ENCODE peak calls at places on chromosomes 7 and 10, in eight cellular contexts. D, W, T, J, Z, A, V and H are unnamed samples.

GRCh38 chr10:101782811-101783735 is at the start of gene NPM3:
- DNase-seq in W (peak), V (peak), J (peak), D (peak), Z (peak), A (peak), T (peak), H (peak)

GRCh38 chr10:48802611-48803046 is 118.0 kb downstream of the WDFY4 start:
- DNase-seq in A (no peak), D (no peak), V (no peak), W (no peak), Z (no peak), T (peak), J (no peak), H (no peak)

GRCh38 chr7:121003986-121004685 is 15.6 kb downstream of the CPED1 start:
- DNase-seq in D (no peak), J (no peak), Z (no peak), W (no peak), A (no peak), V (no peak), T (no peak), H (no peak)

GRCh38 chr7:37448057-37448636 is 517 bp downstream of the ELMO1 start:
- DNase-seq in Z (peak), W (peak), A (peak), T (no peak), J (no peak), V (peak), D (no peak), H (peak)

GRCh38 chr7:114364151-114364550 is 50.5 kb upstream of the FOXP2 start:
- DNase-seq in J (no peak), A (no peak), D (no peak), T (no peak), W (no peak), V (no peak), Z (no peak), H (no peak)

GRCh38 chr7:96331775-96332174 is 9.9 kb upstream of the SLC25A13 start:
- DNase-seq in D (no peak), Z (no peak), W (no peak), T (no peak), A (no peak), V (no peak), J (no peak), H (no peak)

GRCh38 chr10:1683649-1684048 is 53.7 kb downstream of the ADARB2 start:
- DNase-seq in J (no peak), W (no peak), T (no peak), D (no peak), A (no peak), V (no peak), Z (no peak), H (no peak)

GRCh38 chr10:69362471-69362954 is 54.2 kb downstream of the TACR2 start:
- DNase-seq in T (no peak), Z (no peak), W (peak), V (no peak), D (peak), A (no peak), J (no peak), H (no peak)

GRCh38 chr7:116517626-116518025 is 7.2 kb upstream of the CAV1 start:
- DNase-seq in V (no peak), A (no peak), J (no peak), Z (no peak), D (no peak), T (no peak), W (no peak), H (no peak)

GRCh38 chr10:29590598-29591415 is 44.0 kb downstream of the SVIL start:
- DNase-seq in A (no peak), Z (no peak), T (no peak), W (no peak), J (peak), D (no peak), V (no peak), H (no peak)

GRCh38 chr7:50706469-50706937 is 76.2 kb downstream of the GRB10 start:
- DNase-seq in A (no peak), T (no peak), W (no peak), D (peak), Z (no peak), J (no peak), V (no peak), H (no peak)

GRCh38 chr10:71216751-71217265 is 4.4 kb downstream of the UNC5B start:
- DNase-seq in D (peak), V (no peak), J (no peak), W (no peak), T (no peak), A (no peak), Z (no peak), H (no peak)

GRCh38 chr10:132065491-132066105 is at the start of gene JAKMIP3:
- DNase-seq in W (peak), A (no peak), T (no peak), D (peak), J (no peak), V (no peak), Z (no peak), H (no peak)

GRCh38 chr10:35783305-35783838 is 141.3 kb upstream of the FZD8 start:
- DNase-seq in W (no peak), T (no peak), D (no peak), Z (no peak), V (no peak), J (no peak), A (no peak), H (no peak)

GRCh38 chr7:75056476-75056875 is 17.1 kb downstream of the RCC1L start:
- DNase-seq in J (no peak), D (peak), A (no peak), W (no peak), Z (no peak), V (no peak), T (no peak), H (no peak)

GRCh38 chr7:3028071-3028766 is 15.4 kb downstream of the CARD11 start:
- DNase-seq in J (no peak), D (peak), T (no peak), V (peak), Z (no peak), W (peak), A (no peak), H (no peak)

GRCh38 chr10:73655257-73655989 is 406 bp downstream of the SYNPO2L start:
- DNase-seq in D (peak), Z (no peak), J (peak), T (no peak), W (no peak), V (no peak), A (no peak), H (no peak)

GRCh38 chr7:71454981-71455380 is 323.0 kb downstream of the GALNT17 start:
- DNase-seq in Z (no peak), A (no peak), D (no peak), T (no peak), V (no peak), W (no peak), J (no peak), H (no peak)

GRCh38 chr10:86060386-86061280 is 306.0 kb downstream of the GRID1 start:
- DNase-seq in W (no peak), T (no peak), J (no peak), V (no peak), A (no peak), D (peak), Z (no peak), H (no peak)

GRCh38 chr10:45464958-45465567 is 91.0 kb downstream of the ALOX5 start:
- DNase-seq in T (peak), D (peak), J (peak), Z (peak), W (peak), A (peak), V (peak), H (peak)

GRCh38 chr7:121305109-121305508 is 23.7 kb upstream of the WNT16 start:
- DNase-seq in J (no peak), T (no peak), D (no peak), V (no peak), Z (no peak), W (no peak), A (no peak), H (no peak)

GRCh38 chr7:155356323-155357105 is 58.8 kb downstream of the INSIG1 start:
- DNase-seq in J (no peak), V (no peak), T (no peak), A (no peak), W (no peak), Z (no peak), D (no peak), H (no peak)

GRCh38 chr7:107594961-107595737 is 15.1 kb downstream of the BCAP29 start:
- DNase-seq in T (no peak), Z (no peak), A (no peak), D (peak), J (no peak), V (no peak), W (no peak), H (no peak)

GRCh38 chr7:10802526-10802925 is 171.1 kb upstream of the PHF14 start:
- DNase-seq in D (no peak), T (no peak), J (no peak), Z (no peak), V (no peak), W (no peak), A (no peak), H (no peak)

GRCh38 chr10:18376650-18377049 is 236.4 kb downstream of the CACNB2 start:
- DNase-seq in A (no peak), T (no peak), Z (no peak), V (no peak), W (no peak), J (no peak), D (no peak), H (no peak)

GRCh38 chr7:99042957-99043356 is 101.0 kb downstream of the SMURF1 start:
- DNase-seq in Z (no peak), D (peak), V (no peak), A (no peak), T (no peak), J (no peak), W (no peak), H (no peak)